ENCODE peak calls at places on chromosome 3, in seven cellular contexts. Q is tibial artery, Z is psoas muscle, O is tibial nerve, B is neuronal stem cell, N is SJSA1, A is uterus. F is an unnamed sample.

GRCh38 chr3:188583476-188584161 is 429.7 kb downstream of the LPP start:
- DNase-seq in O (no peak), Z (no peak), B (no peak), A (no peak), N (no peak), Q (no peak), F (no peak)

GRCh38 chr3:111151438-111151837 is 79.8 kb downstream of the NECTIN3 start:
- DNase-seq in B (no peak), N (no peak), O (no peak), Q (no peak), A (no peak), Z (no peak), F (no peak)

GRCh38 chr3:72161870-72162617 is 377.1 kb upstream of the PROK2 start:
- DNase-seq in O (no peak), Z (no peak), A (peak), B (no peak), Q (no peak), N (no peak), F (no peak)

GRCh38 chr3:41198046-41198445 is 1.3 kb upstream of the CTNNB1 start:
- DNase-seq in A (no peak), Q (no peak), O (no peak), B (no peak), N (no peak), Z (no peak), F (no peak)

GRCh38 chr3:114624047-114624445 is 330.2 kb downstream of the TIGIT start:
- DNase-seq in Q (peak), Z (peak), N (peak), B (no peak), A (peak), O (peak), F (peak)

GRCh38 chr3:110126065-110126464 is 788.7 kb upstream of the DPPA4 start:
- DNase-seq in Q (no peak), N (no peak), Z (no peak), B (no peak), A (no peak), O (no peak), F (no peak)

GRCh38 chr3:129027544-129027880 is 26.4 kb downstream of the EFCC1 start:
- DNase-seq in Q (no peak), Z (no peak), A (no peak), O (no peak), N (no peak), B (no peak), F (no peak)

GRCh38 chr3:67531149-67532101 is 123.0 kb downstream of the SUCLG2 start:
- DNase-seq in Z (no peak), B (peak), O (no peak), Q (no peak), A (no peak), N (no peak), F (no peak)

GRCh38 chr3:139318431-139318816 is 25.4 kb upstream of the MRPS22 start:
- DNase-seq in Z (no peak), N (no peak), Q (no peak), B (no peak), A (no peak), O (no peak), F (no peak)

GRCh38 chr3:168094580-168094876 is 1.2 kb downstream of the GOLIM4 start:
- DNase-seq in O (no peak), N (no peak), Z (no peak), A (no peak), B (no peak), Q (no peak), F (no peak)

GRCh38 chr3:160136421-160136820 is 88.8 kb upstream of the C3orf80 start:
- DNase-seq in Q (no peak), B (no peak), O (no peak), Z (no peak), N (no peak), A (no peak), F (no peak)

GRCh38 chr3:146139586-146140110 is 21.3 kb downstream of the PLOD2 start:
- DNase-seq in O (no peak), A (no peak), Z (no peak), N (no peak), B (no peak), Q (no peak), F (no peak)

GRCh38 chr3:16448691-16449090 is 64.8 kb downstream of the RFTN1 start:
- DNase-seq in N (peak), Z (peak), Q (peak), A (peak), O (no peak), B (no peak), F (no peak)

GRCh38 chr3:51928438-51928837 is 13.3 kb downstream of the RRP9 start:
- DNase-seq in N (no peak), Z (no peak), A (no peak), O (no peak), B (no peak), Q (no peak), F (no peak)

GRCh38 chr3:45603226-45603625 is 8.7 kb downstream of the LIMD1 start:
- DNase-seq in O (no peak), N (no peak), A (no peak), B (no peak), Q (no peak), Z (no peak), F (no peak)

GRCh38 chr3:74410276-74410941 is 204.1 kb downstream of the CNTN3 start:
- DNase-seq in N (no peak), B (no peak), O (no peak), Z (no peak), A (no peak), Q (no peak), F (no peak)

GRCh38 chr3:181317521-181317920 is 328.0 kb upstream of the DNAJC19 start:
- DNase-seq in B (no peak), Z (no peak), A (no peak), N (no peak), Q (no peak), O (no peak), F (no peak)

DNA sequence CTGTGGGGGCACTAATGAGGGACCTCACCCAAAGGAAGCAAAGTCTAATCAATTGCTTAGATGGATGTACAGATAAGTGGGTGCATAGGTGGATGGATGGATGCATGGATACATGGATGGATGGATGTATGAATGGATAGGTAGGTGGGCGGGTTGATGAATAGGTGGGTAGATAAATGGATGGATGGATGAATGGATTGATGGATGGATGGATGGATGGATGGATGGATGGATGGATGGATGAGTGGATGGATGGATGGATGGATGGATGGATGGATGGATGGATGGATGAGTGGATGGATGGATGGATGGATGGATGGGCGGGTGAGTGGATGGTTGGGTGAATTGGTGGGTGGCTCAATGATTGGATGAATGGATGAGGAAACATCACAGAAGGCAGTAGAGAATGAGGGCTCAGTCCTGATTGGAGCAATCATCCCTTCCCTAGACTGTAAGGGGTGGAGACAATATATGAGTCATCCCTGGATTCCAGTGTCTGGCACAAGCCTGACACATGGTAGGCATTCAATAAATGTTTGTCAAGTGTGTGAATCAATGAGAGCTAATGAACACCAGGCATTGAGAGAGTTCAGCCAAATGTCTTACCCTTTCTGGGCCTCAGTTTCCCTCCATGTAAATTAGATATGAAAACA is 40.4 kb upstream of the PXYLP1 start:
- DNase-seq in B (no peak), Q (no peak), N (no peak), O (no peak), Z (no peak), A (no peak), F (no peak)
- H3K27ac ChIP-seq in B (no peak), Q (no peak), N (no peak), O (no peak), Z (no peak), A (no peak), F (no peak)

GRCh38 chr3:77906102-77906709 is 866.3 kb downstream of the ROBO2 start:
- DNase-seq in A (no peak), B (no peak), O (no peak), Q (no peak), Z (no peak), N (no peak), F (no peak)
- H3K27ac ChIP-seq in A (no peak), B (no peak), O (no peak), Q (no peak), Z (no peak), N (no peak), F (no peak)

GRCh38 chr3:135138776-135139175 is 343.7 kb downstream of the EPHB1 start:
- DNase-seq in Q (no peak), A (no peak), Z (no peak), B (no peak), N (no peak), O (no peak), F (no peak)
- H3K27ac ChIP-seq in Q (no peak), A (no peak), Z (no peak), B (no peak), N (no peak), O (no peak), F (no peak)

DNA sequence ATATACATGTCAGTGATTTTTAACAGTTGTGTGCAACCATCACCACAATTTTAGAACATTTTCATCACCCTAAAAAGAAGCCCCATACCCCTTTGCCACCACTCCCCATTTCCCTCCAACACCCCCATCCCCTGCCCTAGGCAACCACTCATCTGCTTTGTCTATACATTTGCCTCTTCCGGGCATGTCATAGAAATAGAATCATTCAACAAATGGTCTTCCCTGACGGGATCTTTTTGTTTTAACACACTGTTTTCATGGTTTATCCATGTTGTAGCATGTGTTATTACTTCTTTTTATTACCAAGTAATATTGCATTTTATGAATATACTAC is 4.0 kb downstream of the VILL start:
- DNase-seq in B (no peak), N (no peak), Z (no peak), A (no peak), Q (no peak), O (no peak), F (no peak)
- H3K27ac ChIP-seq in B (no peak), N (no peak), Z (peak), A (peak), Q (peak), O (peak), F (peak)

GRCh38 chr3:70988111-70988510 is 595.4 kb downstream of the FOXP1 start:
- DNase-seq in B (no peak), A (no peak), O (no peak), Z (no peak), Q (no peak), N (no peak), F (no peak)
- H3K27ac ChIP-seq in B (no peak), A (peak), O (no peak), Z (no peak), Q (peak), N (no peak), F (no peak)

GRCh38 chr3:69647710-69648109 is 91.6 kb upstream of the MITF start:
- DNase-seq in O (no peak), Q (no peak), Z (no peak), B (no peak), A (no peak), N (no peak), F (no peak)

GRCh38 chr3:69649713-69650419 is 89.4 kb upstream of the MITF start:
- DNase-seq in O (no peak), B (no peak), A (no peak), N (no peak), Q (no peak), Z (no peak), F (no peak)

GRCh38 chr3:69647081-69647480 is 92.2 kb upstream of the MITF start:
- DNase-seq in A (no peak), Z (no peak), O (no peak), N (no peak), Q (no peak), B (no peak), F (no peak)

GRCh38 chr3:69646287-69647067 is 92.8 kb upstream of the MITF start:
- DNase-seq in N (no peak), Z (no peak), O (no peak), A (no peak), Q (no peak), B (no peak), F (no peak)

DNA sequence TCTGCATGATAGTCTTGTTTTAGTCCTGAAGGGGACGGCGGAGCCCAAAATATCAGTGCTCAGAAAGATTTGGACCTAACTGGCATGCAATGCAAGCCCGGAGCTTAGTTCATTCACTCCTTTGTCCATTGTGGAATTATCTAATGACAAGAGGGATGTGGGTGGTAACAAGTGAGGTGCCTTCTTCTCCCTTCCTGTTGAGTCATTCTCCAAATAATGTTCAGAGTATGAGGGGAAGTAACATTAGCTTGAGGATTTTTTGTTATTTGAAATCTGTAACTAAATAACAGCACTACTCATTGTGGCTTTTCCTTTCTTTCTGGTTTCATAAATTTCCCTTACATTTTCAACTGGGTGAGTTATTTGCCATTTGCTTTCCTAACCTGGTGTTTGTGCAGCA is 90.1 kb upstream of the MITF start:
- DNase-seq in B (no peak), Q (no peak), O (no peak), Z (no peak), N (no peak), A (no peak), F (no peak)
- H3K27ac ChIP-seq in B (no peak), Q (no peak), O (no peak), Z (no peak), N (peak), A (no peak), F (no peak)

GRCh38 chr3:170424879-170425278 is 6.2 kb downstream of the CLDN11 start:
- DNase-seq in O (no peak), Z (no peak), B (no peak), N (no peak), A (no peak), Q (no peak), F (no peak)

GRCh38 chr3:170423001-170423615 is 4.4 kb downstream of the CLDN11 start:
- DNase-seq in A (no peak), Z (no peak), O (peak), Q (no peak), N (no peak), B (no peak), F (no peak)

GRCh38 chr3:170426240-170426797 is 7.7 kb downstream of the CLDN11 start:
- DNase-seq in Z (no peak), B (no peak), Q (no peak), A (no peak), O (no peak), N (no peak), F (no peak)

GRCh38 chr3:170428095-170428494 is 9.4 kb downstream of the CLDN11 start:
- DNase-seq in N (no peak), Q (no peak), A (no peak), B (no peak), Z (no peak), O (no peak), F (no peak)

DNA sequence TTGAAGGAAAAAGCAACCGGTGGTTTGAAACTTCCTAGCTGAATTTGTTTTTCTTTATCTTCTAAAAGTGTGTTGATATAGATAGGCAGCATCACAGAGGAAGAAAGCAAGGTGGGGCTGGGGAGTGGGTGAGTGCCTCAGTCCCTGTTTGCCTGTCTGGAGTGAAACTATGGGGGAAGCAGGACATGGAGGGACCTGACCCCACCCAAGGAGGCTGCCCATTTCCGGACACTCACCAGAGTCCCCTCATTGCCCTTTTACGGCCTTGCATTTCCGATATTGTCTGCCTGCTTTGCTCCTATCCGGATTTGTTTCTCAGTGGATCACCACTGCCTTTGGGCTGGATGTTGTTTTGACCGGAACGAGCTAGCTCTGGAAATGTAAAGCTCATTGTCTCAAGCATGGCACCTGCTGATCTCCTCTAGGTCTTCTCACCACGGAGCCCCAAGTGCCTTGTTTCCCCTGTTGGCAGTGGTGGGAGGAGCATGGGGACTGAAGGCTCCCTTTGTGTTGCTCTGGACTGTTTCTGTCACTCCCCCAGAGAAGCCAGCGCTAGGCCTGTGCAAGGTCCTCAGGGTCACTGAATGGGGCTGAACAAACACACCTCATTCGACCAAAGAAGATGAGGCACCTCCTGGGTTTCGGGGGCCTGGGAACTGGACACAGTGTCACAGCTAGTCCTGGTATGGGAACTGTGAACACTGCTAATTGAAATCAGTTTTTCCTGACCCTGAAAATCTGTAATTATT is 7.0 kb downstream of the CLDN11 start:
- DNase-seq in O (no peak), A (no peak), B (peak), Z (no peak), Q (no peak), N (no peak), F (peak)
- H3K27ac ChIP-seq in O (peak), A (no peak), B (peak), Z (no peak), Q (no peak), N (no peak), F (peak)

GRCh38 chr3:171757377-171758034 is 52.8 kb downstream of the PLD1 start:
- DNase-seq in B (no peak), A (no peak), O (no peak), N (no peak), Q (no peak), Z (no peak), F (no peak)

GRCh38 chr3:171753025-171753472 is 57.2 kb downstream of the PLD1 start:
- DNase-seq in N (no peak), A (no peak), O (no peak), Q (no peak), B (no peak), Z (no peak), F (no peak)

GRCh38 chr3:171755015-171755589 is 55.2 kb downstream of the PLD1 start:
- DNase-seq in Q (no peak), Z (no peak), O (no peak), A (no peak), B (no peak), N (no peak), F (no peak)

GRCh38 chr3:171752329-171752728 is 58.0 kb downstream of the PLD1 start:
- DNase-seq in B (no peak), Q (no peak), A (no peak), N (no peak), Z (no peak), O (no peak), F (no peak)

DNA sequence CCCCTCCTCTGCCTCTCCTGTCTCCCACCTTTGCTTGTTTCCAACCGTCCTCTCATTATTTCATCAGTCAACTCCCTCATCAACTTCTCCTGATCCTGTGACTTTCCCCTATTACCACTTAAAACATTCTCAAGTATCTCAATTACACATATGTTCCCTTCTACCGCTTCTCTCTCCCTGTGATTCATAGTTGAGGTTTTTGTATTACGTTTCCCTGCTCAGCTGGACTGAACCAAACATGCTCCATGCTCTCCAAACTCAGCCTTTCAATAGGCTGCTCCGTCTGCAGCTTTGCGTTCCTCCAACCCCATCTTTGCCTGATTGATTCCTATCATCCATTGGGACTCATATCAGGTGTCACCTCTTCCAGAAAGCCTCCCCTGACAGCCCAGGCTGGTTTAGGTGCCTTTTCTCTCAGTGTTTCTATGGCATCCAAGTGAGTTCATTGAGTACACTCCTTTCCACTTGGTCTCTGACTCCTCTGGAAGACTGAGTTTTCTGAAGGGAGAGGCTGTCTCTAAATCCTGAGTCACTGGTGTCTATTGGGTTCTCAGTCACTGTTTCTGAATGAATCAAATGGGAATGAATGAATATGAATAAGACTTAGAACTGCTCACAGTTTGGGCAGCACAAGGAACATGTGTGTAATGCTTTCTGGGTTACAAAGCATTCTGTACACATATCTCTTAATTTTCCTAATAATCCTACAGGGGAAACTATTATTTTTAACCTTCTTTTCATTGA is 56.4 kb downstream of the PLD1 start:
- DNase-seq in O (no peak), B (no peak), Z (no peak), A (no peak), N (no peak), Q (no peak), F (no peak)
- H3K27ac ChIP-seq in O (no peak), B (no peak), Z (no peak), A (no peak), N (no peak), Q (no peak), F (no peak)